ENCODE peak calls at places on chromosomes 13 and 19, in eight cellular contexts. One of them, this sample, is unnamed.

GRCh38 chr13:106981050-106981449 is 413.1 kb upstream of the ARGLU1 start:
- DNase-seq in AG20443: no peak
- DNase-seq in endothelial cell: no peak
- DNase-seq in NCI-H1048: no peak
- DNase-seq in GM12865: no peak
- DNase-seq in activated CD8-positive, alpha-beta memory T cell treated with anti-CD3 and anti-CD28 coated beads for 1 hour: no peak
- DNase-seq in anterior cingulate cortex: no peak
- DNase-seq in right atrium auricular region: no peak
- DNase-seq in this sample: no peak

GRCh38 chr13:51862965-51863364 is 1.2 kb downstream of the CCDC70 start:
- DNase-seq in AG20443: no peak
- DNase-seq in endothelial cell: no peak
- DNase-seq in NCI-H1048: no peak
- DNase-seq in GM12865: no peak
- DNase-seq in activated CD8-positive, alpha-beta memory T cell treated with anti-CD3 and anti-CD28 coated beads for 1 hour: no peak
- DNase-seq in anterior cingulate cortex: no peak
- DNase-seq in right atrium auricular region: no peak
- DNase-seq in this sample: no peak

GRCh38 chr13:110726726-110727125 is 13.2 kb downstream of the ING1 start:
- DNase-seq in AG20443: no peak
- DNase-seq in endothelial cell: no peak
- DNase-seq in NCI-H1048: no peak
- DNase-seq in GM12865: peak
- DNase-seq in activated CD8-positive, alpha-beta memory T cell treated with anti-CD3 and anti-CD28 coated beads for 1 hour: no peak
- DNase-seq in anterior cingulate cortex: no peak
- DNase-seq in right atrium auricular region: no peak
- DNase-seq in this sample: peak

GRCh38 chr19:16247353-16248182 is 49.9 kb downstream of the AP1M1 start:
- DNase-seq in AG20443: peak
- DNase-seq in endothelial cell: peak
- DNase-seq in NCI-H1048: peak
- DNase-seq in GM12865: peak
- DNase-seq in activated CD8-positive, alpha-beta memory T cell treated with anti-CD3 and anti-CD28 coated beads for 1 hour: peak
- DNase-seq in anterior cingulate cortex: peak
- DNase-seq in right atrium auricular region: peak
- DNase-seq in this sample: peak

GRCh38 chr13:112647256-112647655 is 42.6 kb upstream of the ATP11A start:
- DNase-seq in AG20443: no peak
- DNase-seq in endothelial cell: no peak
- DNase-seq in NCI-H1048: no peak
- DNase-seq in GM12865: no peak
- DNase-seq in activated CD8-positive, alpha-beta memory T cell treated with anti-CD3 and anti-CD28 coated beads for 1 hour: no peak
- DNase-seq in anterior cingulate cortex: no peak
- DNase-seq in right atrium auricular region: no peak
- DNase-seq in this sample: no peak

GRCh38 chr19:30320916-30321315 is 51.3 kb upstream of the ZNF536 start:
- DNase-seq in AG20443: no peak
- DNase-seq in endothelial cell: no peak
- DNase-seq in NCI-H1048: no peak
- DNase-seq in GM12865: no peak
- DNase-seq in activated CD8-positive, alpha-beta memory T cell treated with anti-CD3 and anti-CD28 coated beads for 1 hour: no peak
- DNase-seq in anterior cingulate cortex: no peak
- DNase-seq in right atrium auricular region: no peak
- DNase-seq in this sample: no peak

GRCh38 chr13:22189176-22190048 is 518.5 kb downstream of the FGF9 start:
- DNase-seq in AG20443: no peak
- DNase-seq in endothelial cell: no peak
- DNase-seq in NCI-H1048: no peak
- DNase-seq in GM12865: no peak
- DNase-seq in activated CD8-positive, alpha-beta memory T cell treated with anti-CD3 and anti-CD28 coated beads for 1 hour: no peak
- DNase-seq in anterior cingulate cortex: no peak
- DNase-seq in right atrium auricular region: no peak
- DNase-seq in this sample: no peak

GRCh38 chr19:33638167-33639033 is 16.6 kb downstream of the CHST8 start:
- DNase-seq in AG20443: no peak
- DNase-seq in endothelial cell: no peak
- DNase-seq in NCI-H1048: no peak
- DNase-seq in GM12865: no peak
- DNase-seq in activated CD8-positive, alpha-beta memory T cell treated with anti-CD3 and anti-CD28 coated beads for 1 hour: no peak
- DNase-seq in anterior cingulate cortex: no peak
- DNase-seq in right atrium auricular region: no peak
- DNase-seq in this sample: no peak

GRCh38 chr19:7657047-7657779 is 11.6 kb upstream of the RETN start:
- DNase-seq in AG20443: no peak
- DNase-seq in endothelial cell: no peak
- DNase-seq in NCI-H1048: no peak
- DNase-seq in GM12865: no peak
- DNase-seq in activated CD8-positive, alpha-beta memory T cell treated with anti-CD3 and anti-CD28 coated beads for 1 hour: no peak
- DNase-seq in anterior cingulate cortex: no peak
- DNase-seq in right atrium auricular region: no peak
- DNase-seq in this sample: no peak

GRCh38 chr13:98954313-98954712 is 23.6 kb downstream of the DOCK9 start:
- DNase-seq in AG20443: no peak
- DNase-seq in endothelial cell: no peak
- DNase-seq in NCI-H1048: no peak
- DNase-seq in GM12865: no peak
- DNase-seq in activated CD8-positive, alpha-beta memory T cell treated with anti-CD3 and anti-CD28 coated beads for 1 hour: no peak
- DNase-seq in anterior cingulate cortex: no peak
- DNase-seq in right atrium auricular region: no peak
- DNase-seq in this sample: no peak

GRCh38 chr13:50421457-50422130 is 406.4 kb downstream of the KCNRG start:
- DNase-seq in AG20443: no peak
- DNase-seq in endothelial cell: no peak
- DNase-seq in NCI-H1048: no peak
- DNase-seq in GM12865: no peak
- DNase-seq in activated CD8-positive, alpha-beta memory T cell treated with anti-CD3 and anti-CD28 coated beads for 1 hour: no peak
- DNase-seq in anterior cingulate cortex: no peak
- DNase-seq in right atrium auricular region: no peak
- DNase-seq in this sample: no peak

GRCh38 chr19:44856438-44857083 is 10.5 kb downstream of the NECTIN2 start:
- DNase-seq in AG20443: no peak
- DNase-seq in endothelial cell: no peak
- DNase-seq in NCI-H1048: no peak
- DNase-seq in GM12865: no peak
- DNase-seq in activated CD8-positive, alpha-beta memory T cell treated with anti-CD3 and anti-CD28 coated beads for 1 hour: no peak
- DNase-seq in anterior cingulate cortex: no peak
- DNase-seq in right atrium auricular region: no peak
- DNase-seq in this sample: no peak

GRCh38 chr13:113528798-113529180 is 38.3 kb upstream of the DCUN1D2 start:
- DNase-seq in AG20443: no peak
- DNase-seq in endothelial cell: no peak
- DNase-seq in NCI-H1048: no peak
- DNase-seq in GM12865: no peak
- DNase-seq in activated CD8-positive, alpha-beta memory T cell treated with anti-CD3 and anti-CD28 coated beads for 1 hour: no peak
- DNase-seq in anterior cingulate cortex: no peak
- DNase-seq in right atrium auricular region: no peak
- DNase-seq in this sample: no peak

GRCh38 chr13:26386026-26386425 is 132.1 kb downstream of the CDK8 start:
- DNase-seq in AG20443: no peak
- DNase-seq in endothelial cell: no peak
- DNase-seq in NCI-H1048: no peak
- DNase-seq in GM12865: no peak
- DNase-seq in activated CD8-positive, alpha-beta memory T cell treated with anti-CD3 and anti-CD28 coated beads for 1 hour: no peak
- DNase-seq in anterior cingulate cortex: no peak
- DNase-seq in right atrium auricular region: no peak
- DNase-seq in this sample: no peak

GRCh38 chr19:34353546-34353945 is 11.4 kb upstream of the GPI start:
- DNase-seq in AG20443: no peak
- DNase-seq in endothelial cell: no peak
- DNase-seq in NCI-H1048: no peak
- DNase-seq in GM12865: no peak
- DNase-seq in activated CD8-positive, alpha-beta memory T cell treated with anti-CD3 and anti-CD28 coated beads for 1 hour: no peak
- DNase-seq in anterior cingulate cortex: no peak
- DNase-seq in right atrium auricular region: no peak
- DNase-seq in this sample: no peak

GRCh38 chr19:46495789-46496099 is at the start of gene PNMA8B:
- DNase-seq in AG20443: peak
- DNase-seq in endothelial cell: peak
- DNase-seq in NCI-H1048: peak
- DNase-seq in GM12865: peak
- DNase-seq in activated CD8-positive, alpha-beta memory T cell treated with anti-CD3 and anti-CD28 coated beads for 1 hour: no peak
- DNase-seq in anterior cingulate cortex: peak
- DNase-seq in right atrium auricular region: no peak
- DNase-seq in this sample: no peak

GRCh38 chr13:41613984-41614581 is 156.7 kb downstream of the RGCC start:
- DNase-seq in AG20443: peak
- DNase-seq in endothelial cell: peak
- DNase-seq in NCI-H1048: no peak
- DNase-seq in GM12865: no peak
- DNase-seq in activated CD8-positive, alpha-beta memory T cell treated with anti-CD3 and anti-CD28 coated beads for 1 hour: no peak
- DNase-seq in anterior cingulate cortex: no peak
- DNase-seq in right atrium auricular region: peak
- DNase-seq in this sample: no peak

GRCh38 chr13:92938481-92939020 is 288.1 kb upstream of the GPC6 start:
- DNase-seq in AG20443: no peak
- DNase-seq in endothelial cell: no peak
- DNase-seq in NCI-H1048: no peak
- DNase-seq in GM12865: no peak
- DNase-seq in activated CD8-positive, alpha-beta memory T cell treated with anti-CD3 and anti-CD28 coated beads for 1 hour: no peak
- DNase-seq in anterior cingulate cortex: no peak
- DNase-seq in right atrium auricular region: no peak
- DNase-seq in this sample: no peak

GRCh38 chr19:55508120-55508519 is 19.9 kb downstream of the SSC5D start:
- DNase-seq in AG20443: no peak
- DNase-seq in endothelial cell: no peak
- DNase-seq in NCI-H1048: no peak
- DNase-seq in GM12865: no peak
- DNase-seq in activated CD8-positive, alpha-beta memory T cell treated with anti-CD3 and anti-CD28 coated beads for 1 hour: no peak
- DNase-seq in anterior cingulate cortex: no peak
- DNase-seq in right atrium auricular region: no peak
- DNase-seq in this sample: no peak

GRCh38 chr13:29402168-29402621 is 193.3 kb downstream of the SLC7A1 start:
- DNase-seq in AG20443: no peak
- DNase-seq in endothelial cell: no peak
- DNase-seq in NCI-H1048: no peak
- DNase-seq in GM12865: no peak
- DNase-seq in activated CD8-positive, alpha-beta memory T cell treated with anti-CD3 and anti-CD28 coated beads for 1 hour: no peak
- DNase-seq in anterior cingulate cortex: no peak
- DNase-seq in right atrium auricular region: no peak
- DNase-seq in this sample: no peak

GRCh38 chr13:75705395-75705794 is 69.3 kb downstream of the LMO7 start:
- DNase-seq in AG20443: peak
- DNase-seq in endothelial cell: no peak
- DNase-seq in NCI-H1048: no peak
- DNase-seq in GM12865: no peak
- DNase-seq in activated CD8-positive, alpha-beta memory T cell treated with anti-CD3 and anti-CD28 coated beads for 1 hour: no peak
- DNase-seq in anterior cingulate cortex: no peak
- DNase-seq in right atrium auricular region: no peak
- DNase-seq in this sample: no peak

GRCh38 chr13:103952183-103952582 is 886.0 kb upstream of the SLC10A2 start:
- DNase-seq in AG20443: no peak
- DNase-seq in endothelial cell: no peak
- DNase-seq in NCI-H1048: no peak
- DNase-seq in GM12865: no peak
- DNase-seq in activated CD8-positive, alpha-beta memory T cell treated with anti-CD3 and anti-CD28 coated beads for 1 hour: no peak
- DNase-seq in anterior cingulate cortex: no peak
- DNase-seq in right atrium auricular region: no peak
- DNase-seq in this sample: no peak